ENCODE peak calls at places on chromosomes 12 and 14, in five cellular contexts. A is activated CD4-positive, CD25-positive, alpha-beta regulatory T cell; I is stimulated activated CD8-positive, alpha-beta memory T cell treated with anti-CD3 and anti-CD28 coated beads, Interleukin-12 subunit alpha, Interleukin-12 subunit beta, amount 100 ng/mL, for 4 hours; U is effector memory CD8-positive, alpha-beta T cell; B is Right ventricle myocardium inferior. X is an unnamed sample.

GRCh38 chr12:31035944-31036665 is 37.6 kb upstream of the DDX11 start:
- DNase-seq in I (no peak), A (no peak), B (no peak), U (no peak), X (peak; percentile 13)

GRCh38 chr14:41385787-41386186 is 220.9 kb upstream of the LRFN5 start:
- DNase-seq in I (no peak), A (no peak), U (no peak), B (no peak), X (no peak)

GRCh38 chr12:64293654-64294364 is 71.7 kb upstream of the KICS2 start:
- DNase-seq in A (no peak), I (no peak), U (no peak), B (no peak), X (no peak)

GRCh38 chr12:25689996-25690501 is 137.0 kb upstream of the LMNTD1 start:
- DNase-seq in I (no peak), U (no peak), B (no peak), A (no peak), X (peak; percentile 51)

GRCh38 chr12:96212456-96213375 is 18.5 kb downstream of the ELK3 start:
- DNase-seq in B (no peak), U (no peak), I (no peak), A (no peak), X (no peak)

GRCh38 chr14:69261761-69262331 is 1.9 kb downstream of the GALNT16 start:
- DNase-seq in I (no peak), A (no peak), B (peak; percentile 72), U (no peak), X (no peak)

GRCh38 chr14:65840786-65841185 is 428.3 kb downstream of the FUT8 start:
- DNase-seq in B (no peak), U (no peak), A (no peak), I (no peak), X (no peak)

GRCh38 chr12:8018666-8019581 is 13.6 kb upstream of the FOXJ2 start:
- DNase-seq in U (no peak), B (no peak), I (no peak), A (no peak), X (no peak)

GRCh38 chr12:100919116-100919515 is 124.5 kb downstream of the ANO4 start:
- DNase-seq in A (no peak), B (no peak), U (no peak), I (no peak), X (peak; percentile 40)

GRCh38 chr14:74771409-74771808 is 8.3 kb downstream of the YLPM1 start:
- DNase-seq in A (no peak), U (no peak), B (no peak), I (no peak), X (no peak)

GRCh38 chr14:79562158-79562557 is 649.1 kb downstream of the DIO2 start:
- DNase-seq in B (no peak), A (no peak), U (no peak), I (no peak), X (no peak)

GRCh38 chr14:104388011-104388521 is 191.5 kb upstream of the C14orf180 start:
- DNase-seq in U (no peak), I (no peak), A (no peak), B (peak; percentile 55), X (no peak)

GRCh38 chr12:53389702-53390101 is 9.7 kb downstream of the SP1 start:
- DNase-seq in A (no peak), I (no peak), U (no peak), B (no peak), X (no peak)

GRCh38 chr12:115657081-115658013 is 620.1 kb downstream of the MED13L start:
- DNase-seq in I (no peak), B (no peak), A (no peak), U (no peak), X (peak; percentile 66)

GRCh38 chr14:103833711-103834110 is 13.7 kb downstream of the PPP1R13B start:
- DNase-seq in U (no peak), A (no peak), I (no peak), B (no peak), X (no peak)

GRCh38 chr12:33514893-33515292 is 75.3 kb upstream of the SYT10 start:
- DNase-seq in U (no peak), I (no peak), A (no peak), B (no peak), X (no peak)